ENCODE peak calls at places on chromosome 10, in seven cellular contexts. D is IMR-90, L is mesendoderm, N is mesenchymal stem cell, Y is H1, Q is H9, P is trophoblast cell. B is an unnamed sample.

GRCh38 chr10:29858352-29859267 is 200.8 kb downstream of the JCAD start:
- DNase-seq in Q (peak), D (peak), L (peak), P (peak), N (peak), Y (peak), B (peak)

GRCh38 chr10:70985824-70986336 is 97.5 kb upstream of the PCBD1 start:
- DNase-seq in D (no peak), N (no peak), L (peak), P (peak), Q (peak), Y (no peak), B (no peak)

GRCh38 chr10:111093741-111094380 is 17.0 kb downstream of the ADRA2A start:
- DNase-seq in L (no peak), N (peak), Q (no peak), D (peak), P (no peak), Y (no peak), B (no peak)

GRCh38 chr10:95864906-95865813 is 42.6 kb upstream of the CC2D2B start:
- DNase-seq in P (peak), N (peak), D (peak), Y (no peak), Q (peak), L (peak), B (peak)

GRCh38 chr10:71597821-71598498 is 121.6 kb downstream of the C10orf105 start:
- DNase-seq in Y (no peak), D (no peak), Q (no peak), P (no peak), L (no peak), N (no peak), B (no peak)

GRCh38 chr10:121092341-121093099 is 241.4 kb downstream of the WDR11 start:
- DNase-seq in P (peak), Y (no peak), D (no peak), L (peak), Q (no peak), N (peak), B (no peak)

GRCh38 chr10:62402503-62402902 is 28.3 kb downstream of the ZNF365 start:
- DNase-seq in D (peak), L (no peak), N (no peak), Y (no peak), Q (no peak), P (no peak), B (no peak)

GRCh38 chr10:46787321-46787615 is 124.0 kb upstream of the PTPN20 start:
- DNase-seq in L (peak), P (no peak), N (peak), Y (no peak), D (peak), Q (no peak), B (no peak)

GRCh38 chr10:13915710-13916109 is 328.9 kb downstream of the PRPF18 start:
- DNase-seq in L (no peak), P (no peak), Y (no peak), D (no peak), N (no peak), Q (no peak), B (peak)

GRCh38 chr10:130161331-130161730 is 25.1 kb downstream of the GLRX3 start:
- DNase-seq in Q (no peak), Y (no peak), L (no peak), N (no peak), D (no peak), P (no peak), B (no peak)

GRCh38 chr10:121935702-121936101 is 7.9 kb upstream of the ATE1 start:
- DNase-seq in L (no peak), N (no peak), D (no peak), P (peak), Q (no peak), Y (no peak), B (no peak)

GRCh38 chr10:613217-613616 is 76.3 kb downstream of the DIP2C start:
- DNase-seq in P (peak), N (no peak), Q (no peak), L (no peak), Y (no peak), D (no peak), B (no peak)

GRCh38 chr10:80767940-80768339 is 230.2 kb downstream of the SH2D4B start:
- DNase-seq in D (no peak), N (no peak), Q (no peak), Y (no peak), L (no peak), P (no peak), B (no peak)

GRCh38 chr10:21464134-21464533 is 61.3 kb downstream of the SKIDA1 start:
- DNase-seq in Y (no peak), P (peak), D (no peak), L (peak), N (peak), Q (no peak), B (no peak)

GRCh38 chr10:14040787-14041631 is 289.7 kb downstream of the FRMD4A start:
- DNase-seq in D (no peak), Q (no peak), N (peak), P (no peak), Y (no peak), L (no peak), B (no peak)

GRCh38 chr10:114525368-114525949 is 121.2 kb upstream of the AFAP1L2 start:
- DNase-seq in D (no peak), P (no peak), N (peak), Y (no peak), L (peak), Q (no peak), B (no peak)

GRCh38 chr10:103470755-103471653 is 8.0 kb downstream of the CALHM3 start:
- DNase-seq in Q (peak), D (no peak), Y (no peak), N (no peak), P (no peak), L (peak), B (no peak)

GRCh38 chr10:36526045-36526444 is 599.4 kb upstream of the ANKRD30A start:
- DNase-seq in L (no peak), D (no peak), N (no peak), P (no peak), Q (no peak), Y (no peak), B (no peak)

GRCh38 chr10:3471927-3472704 is 299.5 kb upstream of the PITRM1 start:
- DNase-seq in D (no peak), Q (no peak), P (no peak), N (peak), Y (no peak), L (peak), B (peak)

GRCh38 chr10:3123571-3124411 is 48.8 kb downstream of the PITRM1 start:
- DNase-seq in P (no peak), L (no peak), Y (no peak), Q (no peak), D (no peak), N (no peak), B (no peak)

GRCh38 chr10:120131183-120131582 is 238.7 kb downstream of the SEC23IP start:
- DNase-seq in D (no peak), N (no peak), P (peak), Q (peak), L (peak), Y (peak), B (peak)

GRCh38 chr10:62175256-62175655 is 93.4 kb downstream of the RTKN2 start:
- DNase-seq in Q (no peak), N (no peak), P (no peak), D (no peak), L (no peak), Y (no peak), B (no peak)

GRCh38 chr10:82942572-82943091 is 1067.6 kb downstream of the NRG3 start:
- DNase-seq in L (no peak), Y (no peak), Q (no peak), P (no peak), D (no peak), N (peak), B (no peak)

GRCh38 chr10:78740976-78741375 is 327.8 kb upstream of the ZMIZ1 start:
- DNase-seq in L (no peak), Q (no peak), P (no peak), N (no peak), D (no peak), Y (no peak), B (no peak)

GRCh38 chr10:34716958-34717357 is 98.1 kb downstream of the PARD3 start:
- DNase-seq in N (peak), P (no peak), L (no peak), Y (no peak), D (no peak), Q (no peak), B (no peak)

GRCh38 chr10:77147871-77148270 is 489.7 kb downstream of the KCNMA1 start:
- DNase-seq in D (no peak), Q (no peak), N (no peak), P (no peak), L (no peak), Y (no peak), B (no peak)

GRCh38 chr10:4615042-4615441 is 211.0 kb upstream of the AKR1E2 start:
- DNase-seq in D (no peak), Y (no peak), N (no peak), L (no peak), Q (no peak), P (no peak), B (no peak)

GRCh38 chr10:82934947-82935346 is 1060.0 kb downstream of the NRG3 start:
- DNase-seq in D (no peak), Q (no peak), Y (no peak), L (no peak), P (no peak), N (no peak), B (no peak)

GRCh38 chr10:110577056-110577455 is 9.6 kb downstream of the SMC3 start:
- DNase-seq in Y (no peak), D (peak), Q (no peak), P (no peak), N (no peak), L (no peak), B (no peak)

GRCh38 chr10:3074145-3074665 is 6.9 kb downstream of the PFKP start:
- DNase-seq in Q (no peak), P (peak), N (no peak), L (no peak), Y (no peak), D (peak), B (no peak)

GRCh38 chr10:114402871-114403544 is 1.3 kb downstream of the AFAP1L2 start:
- DNase-seq in Q (no peak), P (no peak), Y (no peak), D (no peak), L (peak), N (peak), B (no peak)

DNA sequence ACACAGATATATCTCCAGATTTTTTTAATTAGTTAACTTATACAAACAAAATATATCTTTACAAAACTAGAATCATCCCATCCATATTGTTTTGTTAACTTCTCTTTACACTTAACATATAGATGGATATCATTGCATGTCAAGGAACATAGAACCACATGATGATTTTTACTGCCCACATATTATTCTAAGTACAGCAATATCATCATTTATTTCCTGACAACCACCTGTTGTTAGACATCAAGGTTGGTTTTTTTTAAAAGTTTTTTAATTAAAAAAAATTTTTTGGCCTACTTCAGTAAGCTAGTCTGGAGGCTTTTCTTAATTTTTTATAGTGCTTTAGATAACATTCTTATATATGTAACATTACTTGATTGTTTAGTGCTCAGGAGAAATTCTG is 38.9 kb upstream of the BAMBI start:
- DNase-seq in D (no peak), L (no peak), P (no peak), N (no peak), Y (no peak), Q (no peak), B (no peak)
- H2BK5ac ChIP-seq in D (no peak), L (no peak), P (no peak), N (no peak), Y (no peak), Q (no peak), B (no peak)

GRCh38 chr10:127402596-127403409 is 146.3 kb upstream of the NPS start:
- DNase-seq in D (peak), P (no peak), N (peak), Y (no peak), L (no peak), Q (no peak), B (no peak)
- H2BK5ac ChIP-seq in D (peak), P (no peak), N (no peak), Y (no peak), L (no peak), Q (no peak), B (no peak)

GRCh38 chr10:131280101-131280500 is 31.4 kb downstream of the TCERG1L start:
- DNase-seq in D (no peak), N (no peak), L (peak), P (no peak), Q (no peak), Y (no peak), B (no peak)

GRCh38 chr10:131277278-131277677 is 34.2 kb downstream of the TCERG1L start:
- DNase-seq in D (no peak), P (no peak), Y (no peak), N (no peak), Q (no peak), L (no peak), B (no peak)

GRCh38 chr10:131275691-131276090 is 35.8 kb downstream of the TCERG1L start:
- DNase-seq in Y (no peak), L (no peak), N (no peak), P (no peak), Q (no peak), D (no peak), B (no peak)

GRCh38 chr10:131279516-131279915 is 32.0 kb downstream of the TCERG1L start:
- DNase-seq in L (peak), Q (no peak), Y (no peak), D (no peak), P (no peak), N (no peak), B (no peak)

GRCh38 chr10:131277969-131278368 is 33.6 kb downstream of the TCERG1L start:
- DNase-seq in Q (no peak), N (no peak), Y (no peak), P (no peak), D (no peak), L (no peak), B (no peak)
- H2BK5ac ChIP-seq in Q (no peak), N (no peak), Y (no peak), P (no peak), D (no peak), L (no peak), B (peak)

GRCh38 chr10:32033171-32033570 is 23.1 kb downstream of the KIF5B start:
- DNase-seq in N (no peak), Y (no peak), L (peak), Q (no peak), P (no peak), D (no peak), B (no peak)
- H2BK5ac ChIP-seq in N (no peak), Y (no peak), L (no peak), Q (no peak), P (no peak), D (no peak), B (no peak)

B was measured in neuronal stem cell.